ENCODE peak calls at places on chromosomes 11 and 22, in six cellular contexts. N is neuronal stem cell, L is IMR-90, J is mesenchymal stem cell, U is H1, K is H9. T is an unnamed sample.

GRCh38 chr11:3674189-3674588 is 3.0 kb upstream of the CHRNA10 start:
- DNase-seq in N (no peak), L (peak; percentile 88), J (peak; percentile 28), U (no peak), K (no peak), T (peak; percentile 90)

GRCh38 chr11:62324738-62325556 is 12.3 kb upstream of the ASRGL1 start:
- DNase-seq in N (peak; percentile 38), L (peak; percentile 18), J (peak; percentile 12), U (peak; percentile 91), K (peak; percentile 89), T (peak; percentile 88)

GRCh38 chr11:58688779-58689503 is 42.8 kb downstream of the GLYAT start:
- DNase-seq in N (no peak), L (peak; percentile 15), J (no peak), U (no peak), K (no peak), T (no peak)

GRCh38 chr11:131137046-131137445 is 220.8 kb upstream of the SNX19 start:
- DNase-seq in N (no peak), L (peak; percentile 58), J (no peak), U (no peak), K (no peak), T (no peak)

GRCh38 chr11:37811349-37811748 is 1213.3 kb upstream of the RAG2 start:
- DNase-seq in N (no peak), L (no peak), J (no peak), U (no peak), K (no peak), T (no peak)

GRCh38 chr11:43532046-43532445 is 148.5 kb upstream of the HSD17B12 start:
- DNase-seq in N (no peak), L (no peak), J (no peak), U (no peak), K (no peak), T (no peak)

GRCh38 chr22:39724390-39724789 is 153.8 kb downstream of the CACNA1I start:
- DNase-seq in N (no peak), L (no peak), J (no peak), U (no peak), K (peak; percentile 50), T (no peak)

GRCh38 chr22:40560551-40560950 is 76.0 kb downstream of the MRTFA start:
- DNase-seq in N (no peak), L (peak; percentile 65), J (no peak), U (no peak), K (no peak), T (peak; percentile 60)

GRCh38 chr11:43580735-43581369 is 99.7 kb upstream of the HSD17B12 start:
- DNase-seq in N (no peak), L (peak; percentile 24), J (no peak), U (peak; percentile 76), K (no peak), T (no peak)

GRCh38 chr11:130209944-130210854 is 50.6 kb downstream of the ST14 start:
- DNase-seq in N (no peak), L (no peak), J (no peak), U (peak; percentile 43), K (peak; percentile 25), T (no peak)

GRCh38 chr11:22558638-22559037 is 67.0 kb downstream of the FANCF start:
- DNase-seq in N (no peak), L (peak; percentile 1), J (no peak), U (no peak), K (no peak), T (peak; percentile 26)

GRCh38 chr11:64281957-64282770 is 2.3 kb downstream of the BAD start:
- DNase-seq in N (no peak), L (no peak), J (no peak), U (no peak), K (no peak), T (peak; percentile 82)

GRCh38 chr22:43860126-43860525 is 2.2 kb downstream of the SULT4A1 start:
- DNase-seq in N (no peak), L (no peak), J (no peak), U (no peak), K (peak; percentile 30), T (no peak)

GRCh38 chr22:22248878-22249277 is 4.3 kb downstream of the VPREB1 start:
- DNase-seq in N (no peak), L (no peak), J (no peak), U (no peak), K (no peak), T (no peak)

GRCh38 chr11:66183581-66184048 is 84.8 kb upstream of the RAB1B start:
- DNase-seq in N (no peak), L (no peak), J (peak; percentile 47), U (no peak), K (no peak), T (no peak)

GRCh38 chr11:27349919-27350318 is 13.1 kb downstream of the CCDC34 start:
- DNase-seq in N (no peak), L (no peak), J (no peak), U (no peak), K (no peak), T (no peak)

GRCh38 chr11:29131055-29131454 is 885.8 kb downstream of the KCNA4 start:
- DNase-seq in N (no peak), L (no peak), J (no peak), U (no peak), K (no peak), T (no peak)

GRCh38 chr11:78168539-78169477 is 19.6 kb downstream of the KCTD21 start:
- DNase-seq in N (no peak), L (peak; percentile 88), J (peak; percentile 39), U (no peak), K (no peak), T (no peak)

GRCh38 chr22:21703684-21704316 is 31.8 kb downstream of the YPEL1 start:
- DNase-seq in N (no peak), L (no peak), J (no peak), U (no peak), K (no peak), T (no peak)

GRCh38 chr11:30426781-30427180 is 103.9 kb downstream of the ARL14EP start:
- DNase-seq in N (no peak), L (no peak), J (no peak), U (no peak), K (no peak), T (no peak)

GRCh38 chr22:46073683-46074504 is 76.4 kb upstream of the PPARA start:
- DNase-seq in N (no peak), L (peak; percentile 42), J (peak; percentile 28), U (no peak), K (no peak), T (no peak)

DNA sequence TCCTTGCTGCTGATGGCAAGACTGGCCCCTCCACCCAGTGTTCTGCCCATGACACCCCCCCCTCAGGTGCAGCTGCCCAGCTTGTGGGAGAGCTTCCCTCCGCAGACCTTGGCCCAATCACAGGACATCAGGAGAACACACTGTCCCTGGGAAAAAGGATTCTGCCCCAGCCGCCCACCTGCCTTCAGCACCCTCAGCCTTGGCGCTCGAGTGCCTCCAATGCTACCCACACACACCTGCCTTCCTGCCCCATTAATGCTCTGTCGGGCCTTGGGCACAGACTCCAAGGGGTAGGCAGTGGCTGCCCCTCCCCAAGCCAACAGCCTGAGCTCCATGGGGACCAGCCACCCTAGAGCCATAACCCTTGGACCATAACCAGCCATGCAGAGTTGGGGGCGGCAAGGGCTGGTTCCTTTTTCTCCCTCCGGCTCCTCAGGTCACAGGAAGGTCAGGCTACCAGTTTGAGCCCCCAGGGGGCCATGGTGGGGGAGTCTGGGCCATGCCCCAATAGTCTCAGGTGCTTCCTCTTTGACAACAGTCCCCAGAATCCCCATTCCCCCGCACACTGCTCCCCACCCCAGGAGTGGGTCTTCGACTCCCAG is 1.3 kb upstream of the ZNF70 start:
- DNase-seq in N (no peak), L (no peak), J (no peak), U (no peak), K (no peak), T (no peak)
- H2AK5ac ChIP-seq in N (peak overlapping the region; percentile 63), L (peak overlapping the region; percentile 63), J (no peak overlapping the region), U (no peak overlapping the region), K (no peak overlapping the region), T (no peak overlapping the region)

GRCh38 chr11:126282361-126282741 is 542 bp upstream of the TIRAP start:
- DNase-seq in N (no peak), L (peak; percentile 35), J (peak; percentile 38), U (peak; percentile 64), K (peak; percentile 59), T (peak; percentile 28)
- H4K8ac ChIP-seq in N (no peak overlapping the region), L (peak overlapping the region; percentile 91), J (peak overlapping the region; percentile 20), U (peak overlapping the region; percentile 62), K (no peak overlapping the region), T (peak overlapping the region; percentile 98)

GRCh38 chr22:37240941-37241320 is 3.1 kb downstream of the RAC2 start:
- DNase-seq in N (no peak), L (no peak), J (no peak), U (no peak), K (no peak), T (no peak)

GRCh38 chr22:37244114-37244921 is at the start of gene RAC2:
- DNase-seq in N (no peak), L (peak; percentile 57), J (peak; percentile 72), U (no peak), K (peak; percentile 73), T (no peak)

GRCh38 chr22:37243402-37244113 is 511 bp downstream of the RAC2 start:
- DNase-seq in N (no peak), L (no peak), J (no peak), U (no peak), K (no peak), T (no peak)

GRCh38 chr22:37241351-37242142 is 2.5 kb downstream of the RAC2 start:
- DNase-seq in N (no peak), L (no peak), J (no peak), U (no peak), K (no peak), T (no peak)

DNA sequence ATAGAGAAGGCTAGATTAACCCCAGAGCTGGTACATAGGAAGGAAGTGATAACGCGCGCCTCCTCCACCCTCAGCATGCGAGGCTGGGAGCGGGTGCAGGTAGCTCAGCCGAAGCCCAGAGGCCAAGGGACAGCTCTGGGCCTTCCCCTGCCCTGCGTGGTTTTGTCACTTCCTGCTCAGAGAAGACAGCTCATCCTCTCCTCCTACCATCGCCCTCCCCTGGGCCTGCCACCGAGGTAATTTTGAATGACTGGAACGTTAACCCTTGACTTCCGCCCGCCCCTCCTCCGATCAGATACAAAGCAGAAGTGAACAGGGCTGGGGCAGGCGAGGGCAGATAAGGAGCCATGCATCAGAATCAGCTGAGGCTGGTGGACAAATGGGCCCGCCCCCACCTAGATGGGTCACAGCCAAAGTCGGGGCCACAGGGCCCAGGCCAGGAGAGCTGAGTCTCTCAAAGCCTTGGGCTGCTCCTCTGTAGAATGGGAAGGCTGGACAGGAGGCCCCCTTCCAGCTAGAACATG is 1.6 kb downstream of the RAC2 start:
- DNase-seq in N (no peak), L (peak; percentile 38), J (peak; percentile 60), U (no peak), K (no peak), T (peak; percentile 41)
- H2AFZ ChIP-seq in N (peak overlapping the region; percentile 90), L (peak overlapping the region; percentile 63), J (no peak overlapping the region), U (no peak overlapping the region), K (no peak overlapping the region), T (no peak overlapping the region)

GRCh38 chr22:41816241-41816640 is 15.8 kb downstream of the CCDC134 start:
- DNase-seq in N (no peak), L (no peak), J (no peak), U (no peak), K (no peak), T (peak; percentile 97)

GRCh38 chr22:41818011-41818410 is 14.9 kb upstream of the SREBF2 start:
- DNase-seq in N (no peak), L (no peak), J (no peak), U (no peak), K (no peak), T (peak; percentile 95)

GRCh38 chr22:41818596-41818995 is 14.3 kb upstream of the SREBF2 start:
- DNase-seq in N (no peak), L (no peak), J (no peak), U (no peak), K (no peak), T (no peak)

GRCh38 chr22:41815716-41816115 is 15.2 kb downstream of the CCDC134 start:
- DNase-seq in N (no peak), L (no peak), J (no peak), U (no peak), K (no peak), T (peak; percentile 61)

GRCh38 chr22:41816871-41817270 is 16.0 kb upstream of the SREBF2 start:
- DNase-seq in N (no peak), L (no peak), J (no peak), U (no peak), K (no peak), T (peak; percentile 72)
- H2AK5ac ChIP-seq in N (no peak overlapping the region), L (no peak overlapping the region), J (no peak overlapping the region), U (no peak overlapping the region), K (no peak overlapping the region), T (no peak overlapping the region)

T was measured in trophoblast cell.